ENCODE peak calls at places on chromosomes 13 and 19, in eight cellular contexts. P, U, C, J, T, N, X and A are unnamed samples.

GRCh38 chr19:12733369-12733896 is 1.1 kb downstream of the TRIR start:
- DNase-seq in U (peak; percentile 73), T (no peak), J (no peak), X (peak; percentile 69), N (peak; percentile 28), P (peak; percentile 45), C (no peak), A (no peak)

GRCh38 chr13:74015137-74015536 is 119.1 kb downstream of the KLF12 start:
- DNase-seq in C (no peak), P (peak; percentile 39), X (no peak), N (no peak), J (no peak), U (no peak), T (no peak), A (peak; percentile 35)

GRCh38 chr19:16293133-16294085 is 31.2 kb upstream of the KLF2 start:
- DNase-seq in U (no peak), N (peak; percentile 68), C (peak; percentile 73), T (peak; percentile 63), P (peak; percentile 99), J (peak; percentile 70), X (no peak), A (no peak)

GRCh38 chr19:53086949-53087348 is 16.3 kb downstream of the ZNF160 start:
- DNase-seq in T (no peak), N (no peak), C (peak; percentile 93), U (no peak), X (no peak), P (peak; percentile 32), J (no peak), A (no peak)

GRCh38 chr19:54517483-54517882 is 14.9 kb downstream of the LAIR2 start:
- DNase-seq in J (no peak), X (peak; percentile 68), T (no peak), N (peak; percentile 38), P (peak; percentile 2), C (peak; percentile 47), U (peak; percentile 81), A (peak; percentile 11)

GRCh38 chr13:35714588-35714987 is 238.1 kb upstream of the MAB21L1 start:
- DNase-seq in U (no peak), P (no peak), J (no peak), X (no peak), N (no peak), T (no peak), C (no peak), A (no peak)

GRCh38 chr19:19515764-19516519 is at the start of gene NDUFA13:
- DNase-seq in J (peak; percentile 90), N (peak; percentile 96), U (peak; percentile 95), T (peak; percentile 65), P (peak; percentile 90), C (peak; percentile 96), X (peak; percentile 91), A (peak; percentile 72)

GRCh38 chr19:17300992-17301585 is 2.1 kb downstream of the ABHD8 start:
- DNase-seq in N (no peak), T (no peak), X (no peak), C (no peak), P (no peak), U (no peak), J (no peak), A (no peak)

GRCh38 chr19:41323430-41324125 is 13.6 kb downstream of the CCDC97 start:
- DNase-seq in N (peak; percentile 52), X (no peak), C (peak; percentile 76), U (peak; percentile 75), J (peak; percentile 65), T (peak; percentile 58), P (peak; percentile 98), A (peak; percentile 64)

GRCh38 chr19:511101-511841 is 4.0 kb downstream of the TPGS1 start:
- DNase-seq in T (no peak), X (peak; percentile 94), N (peak; percentile 88), P (peak; percentile 36), C (peak; percentile 45), U (peak; percentile 84), J (no peak), A (peak; percentile 67)

GRCh38 chr13:38223093-38223492 is 126.6 kb upstream of the UFM1 start:
- DNase-seq in N (no peak), P (peak; percentile 1), T (no peak), J (no peak), X (no peak), C (no peak), U (peak; percentile 70), A (no peak)

GRCh38 chr19:41095703-41096102 is 7.5 kb downstream of the CYP2A13 start:
- DNase-seq in U (no peak), J (no peak), P (no peak), N (no peak), C (no peak), X (no peak), T (no peak), A (no peak)

GRCh38 chr19:49556412-49557398 is 23.7 kb downstream of the NOSIP start:
- DNase-seq in T (no peak), N (no peak), X (no peak), P (no peak), U (no peak), J (no peak), C (peak; percentile 82), A (no peak)

GRCh38 chr13:110607675-110608224 is 7.6 kb upstream of the NAXD start:
- DNase-seq in T (no peak), J (no peak), X (no peak), N (no peak), P (no peak), C (no peak), U (no peak), A (no peak)

GRCh38 chr13:20354722-20355121 is 122.6 kb upstream of the GJB6 start:
- DNase-seq in X (no peak), N (no peak), C (no peak), J (no peak), P (no peak), T (no peak), U (no peak), A (no peak)

GRCh38 chr13:28705734-28706133 is 13.0 kb downstream of the SLC46A3 start:
- DNase-seq in J (no peak), C (no peak), U (peak; percentile 19), T (no peak), P (peak; percentile 36), N (no peak), X (no peak), A (no peak)

GRCh38 chr19:47492571-47493377 is 8.8 kb upstream of the KPTN start:
- DNase-seq in U (no peak), X (no peak), C (no peak), N (no peak), P (no peak), T (no peak), J (no peak), A (no peak)
- H3K4me1 ChIP-seq in U (no peaks in the 10 kb centered on the region), X (peaks cover 7% of the 10 kb centered on the region), C (no peaks in the 10 kb centered on the region), N (no peaks in the 10 kb centered on the region), P (no peaks in the 10 kb centered on the region), T (no peaks in the 10 kb centered on the region), J (no peaks in the 10 kb centered on the region), A (no peaks in the 10 kb centered on the region)

DNA sequence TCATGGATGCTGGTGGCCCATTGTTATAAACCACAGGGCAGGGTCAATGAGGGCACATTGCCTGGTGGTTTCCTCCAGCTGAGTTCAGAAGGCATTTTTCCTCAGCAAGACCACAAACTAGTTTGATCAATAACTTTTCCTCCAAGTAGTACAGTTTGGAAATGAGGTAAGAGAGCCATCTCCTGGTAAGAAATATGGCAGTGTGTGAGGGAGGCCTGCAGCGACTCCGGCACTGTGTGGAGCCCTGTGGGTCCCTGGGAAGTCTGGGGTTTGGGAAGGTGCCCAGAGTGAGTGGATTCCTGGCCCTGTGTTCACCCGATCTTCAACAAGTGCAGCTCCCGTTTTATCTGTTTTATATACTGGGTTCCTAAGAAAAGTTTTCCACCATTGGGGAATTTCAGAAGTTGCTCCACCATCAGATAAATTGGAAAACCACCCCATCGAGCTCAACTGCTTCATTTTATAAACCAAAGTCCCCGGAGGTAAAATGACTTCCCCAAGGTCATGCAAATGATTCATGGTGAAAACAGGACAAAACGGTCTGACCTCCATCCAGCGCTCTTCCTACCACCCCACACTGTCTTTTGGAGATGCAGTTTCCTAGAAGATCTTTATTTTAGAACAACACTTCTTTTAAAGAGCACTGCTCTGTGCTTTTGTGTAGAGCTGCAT is 148.4 kb downstream of the KATNAL1 start:
- DNase-seq in U (peak; percentile 53), T (no peak), P (peak; percentile 71), X (no peak), J (peak; percentile 32), C (peak; percentile 72), N (no peak), A (no peak)
- TF ChIP-seq CTCF in U (peak; percentile 47), T (no peak), P (peak; percentile 69), X (peak; percentile 25), J (peak; percentile 56), C (peak; percentile 43), N (no peak), A (peak; percentile 52)

GRCh38 chr19:1602091-1602707 is 3.1 kb downstream of the UQCR11 start:
- DNase-seq in T (no peak), J (no peak), N (no peak), X (no peak), U (no peak), C (no peak), P (no peak), A (no peak)
- H3K27ac ChIP-seq in T (no peak overlapping the region), J (no peak overlapping the region), N (no peak overlapping the region), X (no peak overlapping the region), U (no peak overlapping the region), C (no peak overlapping the region), P (no peak overlapping the region), A (no peak overlapping the region)

GRCh38 chr13:51728972-51729371 is 75.0 kb downstream of the DHRS12 start:
- DNase-seq in U (peak; percentile 80), N (no peak), C (no peak), X (no peak), P (peak; percentile 92), J (no peak), T (no peak), A (peak; percentile 80)
- H3K4me1 ChIP-seq in U (peaks cover 68% of the 10 kb centered on the region), N (no peaks in the 10 kb centered on the region), C (peaks cover 39% of the 10 kb centered on the region), X (no peaks in the 10 kb centered on the region), P (peaks cover 31% of the 10 kb centered on the region), J (no peaks in the 10 kb centered on the region), T (peaks cover 72% of the 10 kb centered on the region), A (peaks cover 20% of the 10 kb centered on the region)

DNA sequence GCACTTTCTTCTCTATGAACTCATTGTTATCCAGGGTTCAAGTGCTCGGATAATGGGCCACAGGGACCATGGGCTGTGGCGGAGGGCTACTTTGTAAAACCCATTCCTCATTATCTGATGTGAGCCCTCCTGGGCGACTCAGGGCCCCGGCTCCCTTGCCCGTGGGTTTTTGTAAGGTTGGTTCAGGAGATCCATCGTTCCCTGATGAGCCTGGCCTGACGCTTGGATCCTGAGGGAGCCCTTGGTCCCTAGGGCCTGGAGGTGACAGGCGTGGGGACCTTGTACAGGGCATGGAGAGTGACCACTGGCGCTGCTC is 61.4 kb upstream of the ZNF536 start:
- DNase-seq in U (no peak), P (no peak), X (no peak), T (no peak), N (no peak), C (no peak), J (no peak), A (no peak)
- TF ChIP-seq CTCF in U (no peak), P (no peak), X (no peak), T (no peak), N (no peak), C (no peak), J (no peak), A (no peak)

GRCh38 chr19:35996777-35997176 is 1.8 kb downstream of the SDHAF1 start:
- DNase-seq in P (no peak), T (no peak), X (no peak), J (no peak), C (no peak), N (no peak), U (no peak), A (no peak)
- H3K27ac ChIP-seq in P (no peak overlapping the region), T (no peak overlapping the region), X (no peak overlapping the region), J (no peak overlapping the region), C (no peak overlapping the region), N (no peak overlapping the region), U (no peak overlapping the region), A (no peak overlapping the region)